ENCODE peak calls at places on chromosomes 11 and 22, in seven cellular contexts. One of them, this sample, is unnamed.

GRCh38 chr11:58927393-58928081 is 11.8 kb upstream of the GLYATL1 start:
- DNase-seq in DND-41: peak; percentile 29
- DNase-seq in fibroblast of lung: peak; percentile 31
- DNase-seq in HCT116: no peak
- DNase-seq in GM23248: peak; percentile 19
- DNase-seq in neural progenitor cell: peak; percentile 97
- DNase-seq in GM23338: peak; percentile 99
- DNase-seq in this sample: peak; percentile 29

GRCh38 chr11:17927643-17928343 is 85.1 kb downstream of the SERGEF start:
- DNase-seq in GM23248: peak; percentile 67
- DNase-seq in DND-41: no peak
- DNase-seq in neural progenitor cell: no peak
- DNase-seq in GM23338: no peak
- DNase-seq in fibroblast of lung: peak; percentile 92
- DNase-seq in HCT116: no peak
- DNase-seq in this sample: no peak

GRCh38 chr11:117767071-117767470 is 29.9 kb downstream of the DSCAML1 start:
- DNase-seq in neural progenitor cell: no peak
- DNase-seq in GM23338: no peak
- DNase-seq in HCT116: no peak
- DNase-seq in GM23248: no peak
- DNase-seq in fibroblast of lung: no peak
- DNase-seq in DND-41: no peak
- DNase-seq in this sample: no peak

GRCh38 chr11:103910721-103911120 is 125.7 kb upstream of the DDI1 start:
- DNase-seq in neural progenitor cell: no peak
- DNase-seq in HCT116: no peak
- DNase-seq in GM23338: peak; percentile 4
- DNase-seq in DND-41: no peak
- DNase-seq in GM23248: no peak
- DNase-seq in fibroblast of lung: no peak
- DNase-seq in this sample: no peak

GRCh38 chr11:132131051-132131450 is 760.6 kb downstream of the NTM start:
- DNase-seq in neural progenitor cell: no peak
- DNase-seq in DND-41: no peak
- DNase-seq in GM23248: no peak
- DNase-seq in fibroblast of lung: no peak
- DNase-seq in HCT116: no peak
- DNase-seq in GM23338: no peak
- DNase-seq in this sample: no peak

GRCh38 chr11:843818-844692 is 1.4 kb downstream of the TSPAN4 start:
- DNase-seq in DND-41: no peak
- DNase-seq in HCT116: no peak
- DNase-seq in GM23248: peak; percentile 98
- DNase-seq in fibroblast of lung: peak; percentile 96
- DNase-seq in neural progenitor cell: peak; percentile 91
- DNase-seq in GM23338: peak; percentile 98
- DNase-seq in this sample: no peak

GRCh38 chr11:10405858-10406592 is 49.0 kb upstream of the AMPD3 start:
- DNase-seq in GM23338: peak; percentile 92
- DNase-seq in neural progenitor cell: peak; percentile 88
- DNase-seq in HCT116: peak; percentile 87
- DNase-seq in GM23248: peak; percentile 96
- DNase-seq in DND-41: peak; percentile 72
- DNase-seq in fibroblast of lung: peak; percentile 91
- DNase-seq in this sample: peak; percentile 84

GRCh38 chr11:16791494-16791961 is 53.1 kb downstream of the C11orf58 start:
- DNase-seq in GM23248: peak; percentile 95
- DNase-seq in HCT116: peak; percentile 62
- DNase-seq in DND-41: no peak
- DNase-seq in neural progenitor cell: no peak
- DNase-seq in GM23338: no peak
- DNase-seq in fibroblast of lung: peak; percentile 92
- DNase-seq in this sample: no peak

GRCh38 chr11:78901831-78902230 is 327.2 kb upstream of the NARS2 start:
- DNase-seq in GM23248: no peak
- DNase-seq in HCT116: no peak
- DNase-seq in GM23338: no peak
- DNase-seq in fibroblast of lung: no peak
- DNase-seq in DND-41: no peak
- DNase-seq in neural progenitor cell: no peak
- DNase-seq in this sample: no peak

GRCh38 chr22:48431536-48432315 is 1395.9 kb downstream of the BRD1 start:
- DNase-seq in GM23338: no peak
- DNase-seq in HCT116: no peak
- DNase-seq in DND-41: no peak
- DNase-seq in neural progenitor cell: no peak
- DNase-seq in fibroblast of lung: no peak
- DNase-seq in GM23248: no peak
- DNase-seq in this sample: no peak

GRCh38 chr22:29308791-29309262 is 2.4 kb downstream of the GAS2L1 start:
- DNase-seq in neural progenitor cell: no peak
- DNase-seq in HCT116: no peak
- DNase-seq in GM23338: peak; percentile 42
- DNase-seq in fibroblast of lung: peak; percentile 39
- DNase-seq in DND-41: no peak
- DNase-seq in GM23248: peak; percentile 76
- DNase-seq in this sample: no peak

GRCh38 chr22:37758698-37759097 is 49.0 kb upstream of the GCAT start:
- DNase-seq in fibroblast of lung: no peak
- DNase-seq in neural progenitor cell: no peak
- DNase-seq in HCT116: no peak
- DNase-seq in GM23338: no peak
- DNase-seq in GM23248: no peak
- DNase-seq in DND-41: no peak
- DNase-seq in this sample: no peak

GRCh38 chr22:27510024-27510423 is 291.5 kb downstream of the MN1 start:
- DNase-seq in HCT116: no peak
- DNase-seq in GM23338: no peak
- DNase-seq in neural progenitor cell: no peak
- DNase-seq in fibroblast of lung: no peak
- DNase-seq in GM23248: no peak
- DNase-seq in DND-41: no peak
- DNase-seq in this sample: peak; percentile 37

DNA sequence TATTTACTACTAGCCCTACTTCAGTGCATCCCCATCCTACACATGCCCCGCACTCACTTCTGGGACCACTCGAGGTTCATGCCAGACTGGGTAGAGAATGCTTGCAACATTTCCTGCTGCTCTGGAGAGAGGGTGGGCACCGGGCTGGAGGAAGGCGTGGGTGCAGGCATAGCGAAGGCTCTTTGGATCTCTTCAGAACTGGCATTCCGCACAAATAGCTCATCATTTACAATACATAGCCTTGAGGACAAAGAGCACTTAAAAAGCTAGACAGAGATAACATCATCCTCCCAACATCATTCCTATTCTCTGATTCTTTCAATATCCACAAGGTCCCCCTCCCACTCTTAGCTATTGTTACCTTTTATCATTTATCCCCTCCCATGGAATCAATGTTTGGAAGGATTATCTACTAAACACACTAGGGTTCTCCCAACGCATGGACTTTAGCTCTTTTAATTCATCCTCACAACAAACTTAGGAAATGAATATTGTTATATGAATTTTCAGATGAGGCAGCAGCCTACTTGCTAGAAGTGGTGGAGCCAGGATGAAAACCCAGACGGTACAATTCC is 2.5 kb upstream of the TMEM223 start:
- DNase-seq in fibroblast of lung: no peak
- DNase-seq in DND-41: no peak
- DNase-seq in HCT116: no peak
- DNase-seq in GM23338: no peak
- DNase-seq in GM23248: peak; percentile 80
- DNase-seq in neural progenitor cell: no peak
- DNase-seq in this sample: no peak
- H3K27ac ChIP-seq in fibroblast of lung: no peak overlapping the region
- H3K27ac ChIP-seq in DND-41: no peak overlapping the region
- H3K27ac ChIP-seq in HCT116: no peak overlapping the region
- H3K27ac ChIP-seq in GM23338: peak overlapping the region; percentile 26
- H3K27ac ChIP-seq in GM23248: peak overlapping the region; percentile 54
- H3K27ac ChIP-seq in neural progenitor cell: no peak overlapping the region
- H3K27ac ChIP-seq in this sample: no peak overlapping the region

DNA sequence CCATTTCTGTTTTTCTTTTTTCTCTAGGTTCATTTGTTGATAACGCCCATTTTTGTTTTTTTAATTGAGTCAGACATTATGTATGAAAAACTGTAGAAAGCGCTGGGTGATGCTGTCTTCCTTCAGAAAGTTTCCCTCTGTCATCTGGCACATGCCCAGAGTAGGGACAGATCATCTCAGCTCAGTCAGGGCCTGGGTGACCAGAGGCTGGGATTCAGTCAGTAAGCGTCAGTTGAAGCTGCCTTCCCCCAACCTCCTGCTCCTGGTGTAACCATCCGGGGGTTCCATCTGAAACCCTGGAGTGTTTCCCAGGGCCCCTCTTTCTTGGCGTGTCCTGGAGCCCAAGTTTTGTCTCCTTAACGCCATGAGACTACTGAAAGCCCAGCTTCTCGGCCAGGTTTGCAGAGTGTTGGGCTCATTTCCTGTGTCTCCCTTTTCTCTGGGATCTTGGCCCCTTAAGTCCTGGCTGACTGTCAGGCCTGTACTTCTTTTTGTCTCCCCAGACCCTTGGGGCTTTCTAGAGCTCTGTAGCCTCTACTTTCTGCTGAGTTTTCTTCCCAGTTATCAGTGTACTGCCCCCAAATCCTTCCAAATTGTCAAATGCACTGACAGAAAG is 10.7 kb downstream of the PPFIA1 start:
- DNase-seq in neural progenitor cell: no peak
- DNase-seq in GM23248: peak; percentile 85
- DNase-seq in GM23338: no peak
- DNase-seq in fibroblast of lung: peak; percentile 71
- DNase-seq in HCT116: no peak
- DNase-seq in DND-41: no peak
- DNase-seq in this sample: no peak
- H4K20me1 ChIP-seq in neural progenitor cell: peaks cover 61% of the 10 kb centered on the region
- H4K20me1 ChIP-seq in GM23248: peaks cover 4% of the 10 kb centered on the region
- H4K20me1 ChIP-seq in GM23338: peaks cover 48% of the 10 kb centered on the region
- H4K20me1 ChIP-seq in fibroblast of lung: no peaks in the 10 kb centered on the region
- H4K20me1 ChIP-seq in HCT116: no peaks in the 10 kb centered on the region
- H4K20me1 ChIP-seq in DND-41: peaks cover 18% of the 10 kb centered on the region
- H4K20me1 ChIP-seq in this sample: no peaks in the 10 kb centered on the region

GRCh38 chr11:113979427-113979826 is 4.5 kb downstream of the HTR3A start:
- DNase-seq in GM23248: no peak
- DNase-seq in DND-41: no peak
- DNase-seq in fibroblast of lung: no peak
- DNase-seq in HCT116: no peak
- DNase-seq in neural progenitor cell: no peak
- DNase-seq in GM23338: no peak
- DNase-seq in this sample: no peak
- H2AFZ ChIP-seq in GM23248: no peak overlapping the region
- H2AFZ ChIP-seq in DND-41: no peak overlapping the region
- H2AFZ ChIP-seq in fibroblast of lung: no peak overlapping the region
- H2AFZ ChIP-seq in HCT116: no peak overlapping the region
- H2AFZ ChIP-seq in neural progenitor cell: no peak overlapping the region
- H2AFZ ChIP-seq in GM23338: no peak overlapping the region
- H2AFZ ChIP-seq in this sample: no peak overlapping the region

GRCh38 chr11:44916797-44917196 is 33.9 kb downstream of the TP53I11 start:
- DNase-seq in GM23338: no peak
- DNase-seq in HCT116: no peak
- DNase-seq in GM23248: no peak
- DNase-seq in neural progenitor cell: no peak
- DNase-seq in DND-41: no peak
- DNase-seq in fibroblast of lung: no peak
- DNase-seq in this sample: no peak
- H3K27ac ChIP-seq in GM23338: no peak overlapping the region
- H3K27ac ChIP-seq in HCT116: no peak overlapping the region
- H3K27ac ChIP-seq in GM23248: no peak overlapping the region
- H3K27ac ChIP-seq in neural progenitor cell: no peak overlapping the region
- H3K27ac ChIP-seq in DND-41: no peak overlapping the region
- H3K27ac ChIP-seq in fibroblast of lung: no peak overlapping the region
- H3K27ac ChIP-seq in this sample: no peak overlapping the region

GRCh38 chr11:86061483-86061882 is 7.4 kb downstream of the PICALM start:
- DNase-seq in HCT116: no peak
- DNase-seq in DND-41: no peak
- DNase-seq in GM23248: no peak
- DNase-seq in GM23338: no peak
- DNase-seq in neural progenitor cell: no peak
- DNase-seq in fibroblast of lung: no peak
- DNase-seq in this sample: no peak

GRCh38 chr11:86062719-86063118 is 6.2 kb downstream of the PICALM start:
- DNase-seq in DND-41: no peak
- DNase-seq in HCT116: no peak
- DNase-seq in neural progenitor cell: no peak
- DNase-seq in GM23248: peak; percentile 48
- DNase-seq in GM23338: peak; percentile 30
- DNase-seq in fibroblast of lung: no peak
- DNase-seq in this sample: peak; percentile 40

GRCh38 chr11:86058360-86058759 is 10.5 kb downstream of the PICALM start:
- DNase-seq in DND-41: no peak
- DNase-seq in GM23338: no peak
- DNase-seq in fibroblast of lung: no peak
- DNase-seq in HCT116: no peak
- DNase-seq in GM23248: no peak
- DNase-seq in neural progenitor cell: no peak
- DNase-seq in this sample: no peak

GRCh38 chr11:86063536-86063935 is 5.3 kb downstream of the PICALM start:
- DNase-seq in GM23338: no peak
- DNase-seq in fibroblast of lung: no peak
- DNase-seq in neural progenitor cell: no peak
- DNase-seq in DND-41: no peak
- DNase-seq in GM23248: peak; percentile 69
- DNase-seq in HCT116: no peak
- DNase-seq in this sample: no peak

DNA sequence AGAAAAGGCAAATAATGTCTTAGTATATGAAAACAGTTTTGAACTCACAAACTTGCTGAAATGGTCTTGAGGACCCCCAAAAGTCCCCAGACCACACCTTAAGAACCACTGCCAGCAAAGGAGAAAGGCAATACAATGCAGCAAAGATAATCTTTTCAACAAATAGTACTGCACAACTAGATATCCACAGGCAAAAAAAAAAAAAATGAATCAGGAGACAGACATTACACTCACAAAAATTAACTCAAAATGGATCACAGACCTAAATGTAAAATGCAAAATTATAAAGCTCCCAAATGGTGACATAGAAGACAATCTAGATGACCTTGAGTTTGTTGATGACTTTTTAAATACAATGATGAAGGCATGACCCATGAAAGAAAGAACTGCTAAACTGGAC is 8.3 kb downstream of the PICALM start:
- DNase-seq in fibroblast of lung: no peak
- DNase-seq in DND-41: no peak
- DNase-seq in neural progenitor cell: no peak
- DNase-seq in HCT116: no peak
- DNase-seq in GM23248: no peak
- DNase-seq in GM23338: no peak
- DNase-seq in this sample: no peak
- H4K20me1 ChIP-seq in fibroblast of lung: peaks cover 12% of the 10 kb centered on the region
- H4K20me1 ChIP-seq in DND-41: peaks cover 66% of the 10 kb centered on the region
- H4K20me1 ChIP-seq in neural progenitor cell: peaks cover 95% of the 10 kb centered on the region
- H4K20me1 ChIP-seq in HCT116: peaks cover 30% of the 10 kb centered on the region
- H4K20me1 ChIP-seq in GM23248: peaks cover 57% of the 10 kb centered on the region
- H4K20me1 ChIP-seq in GM23338: peaks cover 81% of the 10 kb centered on the region
- H4K20me1 ChIP-seq in this sample: peaks cover 59% of the 10 kb centered on the region

DNA sequence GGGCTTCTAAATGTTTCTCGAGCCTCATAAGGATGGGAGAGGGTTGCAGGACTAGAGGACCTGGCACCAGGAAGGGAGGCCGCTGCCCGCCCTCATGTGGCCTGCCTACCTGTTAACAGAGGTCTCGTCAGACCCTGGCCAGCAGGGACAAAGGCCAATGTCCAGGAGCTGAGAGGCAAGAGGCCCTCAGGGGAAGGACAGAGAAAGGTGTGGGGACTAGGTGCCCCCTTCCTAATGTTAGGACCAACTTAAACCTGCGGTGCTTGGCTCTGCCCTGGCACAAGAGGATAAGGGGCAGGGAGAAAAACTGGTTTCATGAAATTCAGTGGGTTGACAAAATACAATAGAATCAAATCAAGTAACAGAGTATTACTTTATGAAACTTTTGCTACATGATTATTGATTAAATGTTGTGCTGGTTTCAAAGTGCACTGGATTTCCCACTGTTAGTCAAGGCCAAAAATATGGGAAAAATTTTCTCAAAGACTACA is 20.0 kb upstream of the SYT12 start:
- DNase-seq in GM23338: peak; percentile 41
- DNase-seq in neural progenitor cell: no peak
- DNase-seq in fibroblast of lung: no peak
- DNase-seq in HCT116: no peak
- DNase-seq in DND-41: no peak
- DNase-seq in GM23248: no peak
- DNase-seq in this sample: no peak
- H2AFZ ChIP-seq in GM23338: peak overlapping the region; percentile 75
- H2AFZ ChIP-seq in neural progenitor cell: no peak overlapping the region
- H2AFZ ChIP-seq in fibroblast of lung: no peak overlapping the region
- H2AFZ ChIP-seq in HCT116: no peak overlapping the region
- H2AFZ ChIP-seq in DND-41: no peak overlapping the region
- H2AFZ ChIP-seq in GM23248: no peak overlapping the region
- H2AFZ ChIP-seq in this sample: no peak overlapping the region